ENCODE peak calls at places on chromosomes 1 and 21, in eight cellular contexts. P is epithelial cell of esophagus; N is GM12864; F is brain microvascular endothelial cell; Y is naive thymus-derived CD4-positive, alpha-beta T cell; E is HFF-Myc; I is left lung; M is astrocyte of the spinal cord. B is an unnamed sample.

GRCh38 chr1:46822248-46822826 is 23.5 kb downstream of the CYP4B1 start:
- DNase-seq in M (no peak), I (no peak), Y (no peak), E (no peak), P (no peak), F (no peak), N (no peak), B (no peak)

GRCh38 chr1:235952950-235953615 is 86.4 kb upstream of the LYST start:
- DNase-seq in Y (no peak), M (no peak), I (no peak), E (no peak), P (peak; percentile 25), N (no peak), F (no peak), B (no peak)

GRCh38 chr1:6690186-6690585 is 11.4 kb downstream of the DNAJC11 start:
- DNase-seq in I (no peak), E (no peak), Y (no peak), P (no peak), M (no peak), N (no peak), F (no peak), B (no peak)

GRCh38 chr21:45041351-45041805 is 33.0 kb upstream of the ADARB1 start:
- DNase-seq in P (no peak), N (no peak), M (peak; percentile 71), F (peak; percentile 24), Y (no peak), E (no peak), I (peak; percentile 71), B (no peak)

GRCh38 chr1:43619996-43620920 is 29.7 kb upstream of the KDM4A start:
- DNase-seq in E (no peak), F (no peak), I (no peak), P (no peak), N (no peak), M (no peak), Y (no peak), B (no peak)

GRCh38 chr1:186202174-186202843 is 172.7 kb downstream of the TPR start:
- DNase-seq in M (no peak), I (peak; percentile 39), E (no peak), N (no peak), F (no peak), Y (no peak), P (no peak), B (peak; percentile 49)

GRCh38 chr1:94090761-94091160 is 30.2 kb downstream of the ABCA4 start:
- DNase-seq in N (no peak), E (no peak), P (peak; percentile 29), M (no peak), I (no peak), Y (no peak), F (no peak), B (no peak)

GRCh38 chr1:219927956-219928790 is at the start of gene SLC30A10:
- DNase-seq in F (no peak), N (no peak), M (no peak), Y (no peak), P (peak; percentile 9), I (no peak), E (no peak), B (no peak)

GRCh38 chr1:222306512-222306911 is 241.4 kb downstream of the HHIPL2 start:
- DNase-seq in F (no peak), M (no peak), P (no peak), I (no peak), N (no peak), E (no peak), Y (no peak), B (no peak)

GRCh38 chr1:205991237-205991636 is 12.0 kb downstream of the RAB7B start:
- DNase-seq in F (no peak), E (no peak), N (no peak), M (peak; percentile 54), I (no peak), Y (no peak), P (no peak), B (peak; percentile 28)

GRCh38 chr1:171984850-171985485 is 143.7 kb downstream of the DNM3 start:
- DNase-seq in P (peak; percentile 49), F (no peak), Y (peak; percentile 48), M (peak; percentile 38), N (peak; percentile 16), E (no peak), I (no peak), B (no peak)

GRCh38 chr1:173478099-173478555 is 992 bp downstream of the PRDX6 start:
- DNase-seq in M (peak; percentile 60), F (peak; percentile 60), E (peak; percentile 29), Y (no peak), N (no peak), I (peak; percentile 74), P (peak; percentile 81), B (no peak)

GRCh38 chr1:114154963-114155322 is 1.3 kb upstream of the SYT6 start:
- DNase-seq in F (no peak), E (peak; percentile 17), M (peak; percentile 11), N (no peak), Y (peak; percentile 4), I (no peak), P (peak; percentile 49), B (no peak)

GRCh38 chr21:21387891-21388290 is 389.7 kb downstream of the NCAM2 start:
- DNase-seq in N (no peak), Y (no peak), F (no peak), I (no peak), E (no peak), M (no peak), P (no peak), B (no peak)

GRCh38 chr1:15406911-15407559 is 2.7 kb upstream of the EFHD2 start:
- DNase-seq in F (peak; percentile 49), P (peak; percentile 79), M (peak; percentile 71), Y (no peak), E (no peak), N (no peak), I (no peak), B (peak; percentile 56)

DNA sequence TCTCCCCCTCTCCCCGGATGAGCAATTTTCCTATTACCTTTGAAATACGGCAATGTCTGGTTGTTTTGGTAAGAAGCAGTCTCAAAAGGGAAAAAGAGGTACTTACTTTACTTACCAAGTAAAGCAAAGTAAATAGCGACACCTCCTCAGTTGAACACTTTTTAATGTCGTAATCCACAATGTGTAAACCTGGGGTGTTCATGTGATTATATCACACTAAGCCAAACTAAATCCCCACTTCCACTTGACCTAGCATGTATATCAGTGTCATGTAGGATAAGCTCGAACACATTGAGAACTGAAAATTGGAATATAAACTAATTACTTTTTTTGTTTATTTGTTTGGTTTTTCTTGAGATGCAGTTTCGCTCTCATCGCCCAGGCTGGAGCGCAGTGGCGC is 12.1 kb upstream of the VN1R5 start:
- DNase-seq in F (no peak), P (no peak), N (no peak), Y (no peak), I (no peak), E (no peak), M (no peak), B (no peak)
- H3K4me3 ChIP-seq in F (no peak overlapping the region), P (no peak overlapping the region), N (no peak overlapping the region), Y (no peak overlapping the region), I (no peak overlapping the region), E (no peak overlapping the region), M (no peak overlapping the region), B (no peak overlapping the region)

DNA sequence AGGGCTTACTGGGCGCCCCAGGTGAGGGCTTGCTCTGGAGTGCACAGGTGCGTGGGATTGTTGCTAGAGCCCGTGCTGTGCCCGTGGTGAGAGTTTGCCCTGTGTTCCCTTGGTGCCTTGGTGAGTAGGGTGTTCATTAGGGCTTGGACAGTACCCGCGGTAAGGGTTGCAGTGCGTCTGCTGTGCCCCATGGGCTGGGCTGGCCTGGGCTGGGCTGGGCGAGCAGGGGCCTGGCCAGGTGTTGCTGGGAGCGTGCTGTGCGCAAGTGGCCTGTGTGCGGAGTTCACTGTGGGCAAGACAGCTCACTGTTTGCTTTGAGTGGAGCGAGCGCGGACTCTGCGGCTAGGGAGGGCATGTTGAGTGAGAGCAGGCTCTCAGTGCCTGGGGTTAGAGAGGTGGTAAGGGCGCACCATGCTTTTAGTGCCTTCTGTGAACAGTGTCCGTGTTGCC is 724 bp downstream of the CR1L start:
- DNase-seq in I (no peak), P (no peak), Y (no peak), F (no peak), N (no peak), M (no peak), E (no peak), B (no peak)
- H3K4me3 ChIP-seq in I (no peak overlapping the region), P (no peak overlapping the region), Y (no peak overlapping the region), F (peak overlapping the region; percentile 54), N (no peak overlapping the region), M (no peak overlapping the region), E (peak overlapping the region; percentile 58), B (peak overlapping the region; percentile 53)

GRCh38 chr1:23481026-23481597 is 2.9 kb downstream of the ASAP3 start:
- DNase-seq in P (no peak), N (no peak), I (no peak), E (no peak), Y (no peak), M (no peak), F (no peak), B (no peak)

GRCh38 chr1:23484253-23485001 is 448 bp upstream of the ASAP3 start:
- DNase-seq in P (peak; percentile 88), Y (peak; percentile 92), E (peak; percentile 72), F (peak; percentile 75), I (peak; percentile 93), M (peak; percentile 91), N (peak; percentile 42), B (peak; percentile 77)

GRCh38 chr1:23481904-23482303 is 2.1 kb downstream of the ASAP3 start:
- DNase-seq in N (no peak), P (no peak), E (no peak), M (no peak), F (no peak), Y (no peak), I (no peak), B (no peak)

GRCh38 chr1:23483327-23484252 is at the start of gene ASAP3:
- DNase-seq in M (peak; percentile 46), F (no peak), P (peak; percentile 24), Y (peak; percentile 0), E (no peak), I (peak; percentile 43), N (no peak), B (peak; percentile 64)

GRCh38 chr1:23485002-23485332 is 988 bp upstream of the ASAP3 start:
- DNase-seq in I (no peak), P (no peak), E (no peak), F (no peak), N (no peak), Y (no peak), M (no peak), B (no peak)
- H3K4me3 ChIP-seq in I (peak overlapping the region; percentile 73), P (no peak overlapping the region), E (peak overlapping the region; percentile 56), F (peak overlapping the region; percentile 67), N (no peak overlapping the region), Y (peak overlapping the region; percentile 67), M (no peak overlapping the region), B (peak overlapping the region; percentile 75)

DNA sequence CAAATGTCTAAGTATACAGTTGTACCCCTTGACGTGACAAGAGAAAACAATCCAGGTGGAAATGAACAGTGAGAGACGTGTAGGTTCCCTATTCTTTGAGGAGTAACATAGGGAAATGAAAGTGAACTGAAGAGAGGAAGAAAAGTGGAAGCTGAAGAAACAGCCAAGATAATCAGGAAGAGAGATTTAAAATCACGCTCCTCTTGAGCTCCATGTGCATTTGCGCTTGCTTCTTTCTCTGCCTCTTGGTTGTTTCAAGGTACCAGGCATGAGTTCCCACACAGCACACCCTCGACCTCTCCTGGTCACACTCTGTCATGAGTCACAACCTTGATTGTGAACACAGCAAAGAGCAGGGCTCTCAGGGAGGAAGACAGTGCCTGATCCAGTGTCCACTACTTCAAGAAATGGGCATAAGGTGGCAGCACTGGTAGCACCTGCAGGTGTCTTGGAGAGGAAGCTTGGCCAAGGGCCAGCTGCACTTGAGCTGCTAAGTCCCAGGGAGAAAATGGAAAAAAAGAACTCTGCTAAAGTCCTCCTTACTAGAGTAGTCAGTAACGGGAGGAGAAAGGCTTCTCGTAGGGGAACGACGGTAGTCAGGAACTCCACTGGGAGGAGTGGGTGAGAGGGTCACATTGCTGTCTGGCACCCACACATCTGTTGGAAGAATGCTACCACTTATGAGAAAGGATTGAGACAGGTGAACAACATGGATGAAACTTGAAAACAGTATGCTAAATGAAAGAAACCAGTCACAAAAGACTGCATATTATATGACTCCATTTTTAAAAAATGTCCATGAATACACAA is 18.3 kb upstream of the ARID1A start:
- DNase-seq in E (peak; percentile 64), M (peak; percentile 76), I (peak; percentile 91), N (peak; percentile 64), F (peak; percentile 34), Y (peak; percentile 54), P (peak; percentile 90), B (no peak)
- H3K4me3 ChIP-seq in E (no peak overlapping the region), M (no peak overlapping the region), I (no peak overlapping the region), N (no peak overlapping the region), F (no peak overlapping the region), Y (no peak overlapping the region), P (no peak overlapping the region), B (no peak overlapping the region)